ENCODE peak calls at places on chromosome 6, in six cellular contexts. Z is activated CD4-positive, alpha-beta T cell treated with anti-CD3 and anti-CD28 coated beads, Interleukin-2, amount 10 ng/mL, durations not matched to agents 7 days and 5 days; L is T-helper 2 cell; B is upper lobe of right lung; F is NCI-H748 treated with DMSO at 0.1 percent for 48 hours; N is fibroblast of mammary gland. M is an unnamed sample.

GRCh38 chr6:42013134-42013516 is 37.2 kb upstream of the TAF8 start:
- DNase-seq in L (peak), B (no peak), F (no peak), N (peak), Z (no peak), M (no peak)

GRCh38 chr6:94721459-94721858 is 855.9 kb upstream of the MANEA start:
- DNase-seq in Z (no peak), N (no peak), F (no peak), L (no peak), B (no peak), M (no peak)

GRCh38 chr6:40734607-40735006 is 147.4 kb upstream of the LRFN2 start:
- DNase-seq in B (no peak), Z (no peak), N (no peak), L (no peak), F (no peak), M (peak)

GRCh38 chr6:170271771-170272314 is 19.0 kb downstream of the DLL1 start:
- DNase-seq in N (no peak), B (peak), L (peak), Z (peak), F (no peak), M (peak)

GRCh38 chr6:14499804-14500203 is 382.2 kb downstream of the CD83 start:
- DNase-seq in N (peak), L (no peak), B (no peak), Z (no peak), F (no peak), M (no peak)

GRCh38 chr6:14703586-14703985 is 542.3 kb upstream of the JARID2 start:
- DNase-seq in B (no peak), F (no peak), L (no peak), N (peak), Z (no peak), M (no peak)

GRCh38 chr6:132764370-132764769 is 6.7 kb upstream of the VNN2 start:
- DNase-seq in F (no peak), N (peak), Z (no peak), B (no peak), L (no peak), M (no peak)

GRCh38 chr6:105174512-105174911 is 5.3 kb downstream of the POPDC3 start:
- DNase-seq in N (peak), L (no peak), Z (no peak), F (no peak), B (no peak), M (no peak)

GRCh38 chr6:158642097-158642601 is 2.4 kb downstream of the DYNLT1 start:
- DNase-seq in F (no peak), Z (no peak), N (peak), L (no peak), B (peak), M (no peak)

GRCh38 chr6:166809721-166810120 is 146.6 kb downstream of the RNASET2 start:
- DNase-seq in F (no peak), L (no peak), B (no peak), Z (no peak), N (no peak), M (no peak)

GRCh38 chr6:30150671-30151395 is 10.2 kb downstream of the TRIM10 start:
- DNase-seq in L (no peak), N (no peak), F (no peak), B (no peak), Z (no peak), M (no peak)

GRCh38 chr6:155264704-155265320 is 999 bp downstream of the CLDN20 start:
- DNase-seq in L (no peak), F (no peak), N (peak), Z (no peak), B (no peak), M (no peak)

GRCh38 chr6:16135078-16135477 is 6.2 kb downstream of the MYLIP start:
- DNase-seq in L (no peak), B (no peak), Z (no peak), F (no peak), N (peak), M (no peak)

GRCh38 chr6:108321253-108321740 is 26.4 kb downstream of the AFG1L start:
- DNase-seq in B (no peak), F (no peak), Z (no peak), N (no peak), L (no peak), M (peak)